ENCODE peak calls at places on chromosome 10, in six cellular contexts. R, N, U, C, M and T are unnamed samples.

GRCh38 chr10:1182280-1183032 is 126.3 kb downstream of the WDR37 start:
- DNase-seq in R (no peak), N (no peak), U (no peak), C (no peak), M (no peak), T (no peak)

GRCh38 chr10:131775833-131776232 is 125.0 kb upstream of the PPP2R2D start:
- DNase-seq in R (no peak), N (no peak), U (no peak), C (no peak), M (no peak), T (no peak)

GRCh38 chr10:43653746-43654145 is 5.1 kb upstream of the ZNF32 start:
- DNase-seq in R (no peak), N (no peak), U (no peak), C (no peak), M (no peak), T (peak)

GRCh38 chr10:79155301-79156081 is 86.7 kb downstream of the ZMIZ1 start:
- DNase-seq in R (no peak), N (no peak), U (no peak), C (no peak), M (no peak), T (peak)

GRCh38 chr10:111297351-111297848 is 220.6 kb downstream of the ADRA2A start:
- DNase-seq in R (no peak), N (peak), U (no peak), C (no peak), M (no peak), T (peak)

GRCh38 chr10:71736570-71737355 is 17.2 kb upstream of the C10orf105 start:
- DNase-seq in R (peak), N (no peak), U (no peak), C (no peak), M (no peak), T (no peak)

GRCh38 chr10:47413531-47414226 is 29.6 kb upstream of the ZNF488 start:
- DNase-seq in R (no peak), N (no peak), U (no peak), C (no peak), M (no peak), T (no peak)

GRCh38 chr10:36817898-36818297 is 307.5 kb upstream of the ANKRD30A start:
- DNase-seq in R (no peak), N (no peak), U (no peak), C (no peak), M (no peak), T (no peak)